ENCODE peak calls at places on chromosomes 16 and 17, in eight cellular contexts. D is astrocyte of the cerebellum, X is AG09319, J is T follicular helper cell, Y is stomach, U is M059J, S is neural crest cell, H is NCI-H1417 treated with DMSO at 0.1 percent for 48 hours. K is an unnamed sample.

GRCh38 chr16:83420206-83420760 is 387.5 kb upstream of the HSBP1 start:
- DNase-seq in J (no peak), Y (no peak), S (peak; percentile 10), D (peak; percentile 35), X (no peak), H (no peak), U (peak; percentile 47), K (peak; percentile 22)

GRCh38 chr17:57517519-57518342 is 227.4 kb downstream of the CCDC182 start:
- DNase-seq in X (no peak), U (no peak), Y (no peak), J (no peak), D (no peak), H (no peak), S (no peak), K (no peak)

GRCh38 chr16:10871157-10871991 is 5.6 kb upstream of the CIITA start:
- DNase-seq in J (no peak), X (peak; percentile 34), Y (peak; percentile 98), S (no peak), H (no peak), D (peak; percentile 38), U (peak; percentile 97), K (peak; percentile 79)

GRCh38 chr17:42337442-42337841 is 49.1 kb downstream of the STAT5A start:
- DNase-seq in Y (no peak), J (peak; percentile 59), H (no peak), S (no peak), X (peak; percentile 90), D (no peak), U (no peak), K (no peak)

GRCh38 chr17:76076100-76076764 is 1.7 kb downstream of the GALR2 start:
- DNase-seq in H (no peak), Y (no peak), S (no peak), J (no peak), U (no peak), D (no peak), X (no peak), K (no peak)

GRCh38 chr17:77836557-77837041 is 121.9 kb upstream of the TNRC6C start:
- DNase-seq in D (no peak), X (no peak), H (no peak), J (no peak), Y (no peak), U (peak; percentile 90), S (no peak), K (peak; percentile 98)

GRCh38 chr17:42670199-42670924 is 6.4 kb downstream of the PLEKHH3 start:
- DNase-seq in S (no peak), Y (no peak), X (no peak), U (no peak), H (no peak), D (no peak), J (no peak), K (no peak)

GRCh38 chr17:64040201-64040600 is 19.8 kb upstream of the ICAM2 start:
- DNase-seq in H (no peak), S (no peak), Y (peak; percentile 39), U (no peak), X (no peak), J (no peak), D (no peak), K (no peak)

GRCh38 chr17:81682565-81683207 is 911 bp downstream of the ARL16 start:
- DNase-seq in D (no peak), Y (no peak), U (no peak), H (no peak), J (no peak), S (no peak), X (no peak), K (no peak)

GRCh38 chr16:73191111-73192046 is 143.5 kb upstream of the ZFHX3 start:
- DNase-seq in S (no peak), D (no peak), Y (no peak), J (no peak), H (no peak), U (no peak), X (no peak), K (no peak)

GRCh38 chr16:85931596-85932402 is 32.8 kb downstream of the IRF8 start:
- DNase-seq in Y (no peak), X (no peak), U (no peak), S (no peak), J (no peak), D (no peak), H (no peak), K (no peak)

GRCh38 chr17:30586818-30587595 is 109.8 kb downstream of the GOSR1 start:
- DNase-seq in U (peak; percentile 89), Y (no peak), X (no peak), J (no peak), D (no peak), S (no peak), H (no peak), K (no peak)

GRCh38 chr17:49508891-49509587 is 13.9 kb downstream of the NGFR start:
- DNase-seq in X (no peak), U (no peak), S (no peak), J (no peak), D (no peak), Y (no peak), H (no peak), K (no peak)

GRCh38 chr16:9364721-9365693 is 273.6 kb downstream of the HAPSTR1 start:
- DNase-seq in D (no peak), S (no peak), U (no peak), Y (no peak), H (no peak), X (no peak), J (no peak), K (no peak)

GRCh38 chr17:6323626-6324356 is 111.1 kb downstream of the AIPL1 start:
- DNase-seq in H (no peak), X (no peak), J (no peak), D (no peak), U (peak; percentile 6), Y (no peak), S (no peak), K (peak; percentile 23)

GRCh38 chr16:84088695-84089395 is 27.9 kb downstream of the MBTPS1 start:
- DNase-seq in Y (peak; percentile 44), J (peak; percentile 19), X (no peak), D (no peak), S (no peak), H (no peak), U (peak; percentile 4), K (peak; percentile 8)

GRCh38 chr17:8964801-8965393 is 610 bp downstream of the PIK3R5 start:
- DNase-seq in U (no peak), H (no peak), X (no peak), J (no peak), S (no peak), D (no peak), Y (no peak), K (no peak)

GRCh38 chr16:27483624-27484023 is 66.1 kb downstream of the GTF3C1 start:
- DNase-seq in S (no peak), X (no peak), D (no peak), U (no peak), H (no peak), J (no peak), Y (no peak), K (no peak)

GRCh38 chr17:2085648-2085949 is 30.7 kb downstream of the HIC1 start:
- DNase-seq in X (no peak), D (peak; percentile 68), U (peak; percentile 67), J (no peak), S (no peak), H (no peak), Y (no peak), K (no peak)

GRCh38 chr17:47225436-47225858 is 16.3 kb downstream of the MYL4 start:
- DNase-seq in J (no peak), S (no peak), D (peak; percentile 62), H (no peak), X (no peak), U (peak; percentile 97), Y (peak; percentile 82), K (peak; percentile 99)

GRCh38 chr16:77569406-77569805 is 134.6 kb upstream of the ADAMTS18 start:
- DNase-seq in J (no peak), S (no peak), Y (no peak), D (no peak), U (no peak), H (no peak), X (no peak), K (no peak)

GRCh38 chr16:27164280-27164837 is 39.0 kb upstream of the KDM8 start:
- DNase-seq in J (no peak), U (no peak), H (no peak), X (no peak), D (no peak), S (no peak), Y (no peak), K (no peak)

GRCh38 chr17:3870871-3871306 is 22.0 kb downstream of the CAMKK1 start:
- DNase-seq in S (no peak), Y (peak; percentile 50), U (peak; percentile 56), D (no peak), H (no peak), X (no peak), J (no peak), K (no peak)

GRCh38 chr17:79841369-79842135 is 2.3 kb upstream of the CBX4 start:
- DNase-seq in U (no peak), Y (no peak), J (no peak), S (no peak), D (no peak), X (no peak), H (no peak), K (no peak)

GRCh38 chr16:80462902-80463301 is 77.9 kb upstream of the DYNLRB2 start:
- DNase-seq in J (no peak), X (no peak), S (no peak), U (no peak), H (no peak), D (no peak), Y (peak; percentile 43), K (no peak)

GRCh38 chr16:2251281-2252111 is at the start of gene ECI1:
- DNase-seq in H (peak; percentile 57), Y (peak; percentile 98), U (peak; percentile 93), J (peak; percentile 46), S (peak; percentile 88), X (peak; percentile 84), D (peak; percentile 67), K (peak; percentile 93)

K was measured in PC-3.